ENCODE peak calls at places on chromosomes 1 and 21, in six cellular contexts. F, U, Q, A, Z and L are unnamed samples.

GRCh38 chr1:161367684-161368398 is at the start of gene CFAP126:
- DNase-seq in F (peak; percentile 86), U (peak; percentile 86), Q (peak; percentile 66), A (peak; percentile 38), Z (no peak), L (peak; percentile 31)

GRCh38 chr1:54274448-54274847 is 74.5 kb downstream of the MRPL37 start:
- DNase-seq in F (no peak), U (peak; percentile 23), Q (no peak), A (no peak), Z (no peak), L (no peak)

GRCh38 chr1:236058141-236058626 is 6.7 kb downstream of the NID1 start:
- DNase-seq in F (peak; percentile 44), U (peak; percentile 63), Q (peak; percentile 14), A (no peak), Z (no peak), L (no peak)

GRCh38 chr21:41481191-41481590 is 26.8 kb downstream of the TMPRSS2 start:
- DNase-seq in F (peak; percentile 38), U (peak; percentile 78), Q (no peak), A (no peak), Z (no peak), L (no peak)

GRCh38 chr1:150126811-150127210 is 22.9 kb upstream of the PLEKHO1 start:
- DNase-seq in F (no peak), U (peak; percentile 15), Q (no peak), A (no peak), Z (no peak), L (no peak)

GRCh38 chr1:23727362-23727811 is 15.9 kb upstream of the ELOA start:
- DNase-seq in F (peak; percentile 97), U (peak; percentile 91), Q (no peak), A (peak; percentile 63), Z (no peak), L (no peak)

GRCh38 chr1:241083285-241083684 is 273.7 kb downstream of the RGS7 start:
- DNase-seq in F (no peak), U (no peak), Q (no peak), A (no peak), Z (no peak), L (no peak)

GRCh38 chr1:199046618-199047017 is 407.8 kb downstream of the PTPRC start:
- DNase-seq in F (peak; percentile 21), U (no peak), Q (peak; percentile 19), A (no peak), Z (no peak), L (no peak)

GRCh38 chr1:159054427-159054826 is 22.1 kb downstream of the AIM2 start:
- DNase-seq in F (peak; percentile 40), U (peak; percentile 32), Q (no peak), A (no peak), Z (no peak), L (no peak)

GRCh38 chr21:29376556-29376955 is 77.8 kb downstream of the BACH1 start:
- DNase-seq in F (peak; percentile 34), U (peak; percentile 46), Q (peak; percentile 87), A (peak; percentile 42), Z (peak; percentile 26), L (peak; percentile 52)

GRCh38 chr1:2372551-2373490 is 18.5 kb downstream of the MORN1 start:
- DNase-seq in F (no peak), U (no peak), Q (no peak), A (peak; percentile 4), Z (no peak), L (no peak)

GRCh38 chr1:200042437-200043329 is 15.2 kb downstream of the NR5A2 start:
- DNase-seq in F (no peak), U (peak; percentile 41), Q (peak; percentile 27), A (peak; percentile 70), Z (no peak), L (no peak)

GRCh38 chr1:25568834-25569598 is 25.6 kb downstream of the LDLRAP1 start:
- DNase-seq in F (peak; percentile 65), U (peak; percentile 98), Q (no peak), A (no peak), Z (no peak), L (no peak)

GRCh38 chr1:25566730-25567341 is 23.4 kb downstream of the LDLRAP1 start:
- DNase-seq in F (peak; percentile 43), U (peak; percentile 94), Q (peak; percentile 60), A (no peak), Z (peak; percentile 49), L (no peak)

GRCh38 chr1:25569599-25570458 is 26.4 kb downstream of the LDLRAP1 start:
- DNase-seq in F (peak; percentile 54), U (peak; percentile 31), Q (no peak), A (no peak), Z (no peak), L (no peak)

GRCh38 chr1:25567710-25568089 is 24.3 kb downstream of the LDLRAP1 start:
- DNase-seq in F (no peak), U (peak; percentile 64), Q (no peak), A (no peak), Z (no peak), L (no peak)

GRCh38 chr1:25568090-25568833 is 24.9 kb downstream of the LDLRAP1 start:
- DNase-seq in F (peak; percentile 70), U (peak; percentile 98), Q (no peak), A (no peak), Z (no peak), L (no peak)
- H3K27ac ChIP-seq in F (no peak overlapping the region), U (peak overlapping the region; percentile 99), Q (peak overlapping the region; percentile 39), A (peak overlapping the region; percentile 82), Z (peak overlapping the region; percentile 15), L (no peak overlapping the region)

GRCh38 chr21:38140192-38140905 is 116.4 kb upstream of the KCNJ15 start:
- DNase-seq in F (peak; percentile 71), U (peak; percentile 72), Q (no peak), A (no peak), Z (no peak), L (no peak)
- H3K27ac ChIP-seq in F (no peak overlapping the region), U (peak overlapping the region; percentile 22), Q (no peak overlapping the region), A (no peak overlapping the region), Z (no peak overlapping the region), L (no peak overlapping the region)

GRCh38 chr1:101235241-101235695 is 1.6 kb upstream of the S1PR1 start:
- DNase-seq in F (no peak), U (peak; percentile 1), Q (no peak), A (no peak), Z (no peak), L (peak; percentile 20)
- H3K27ac ChIP-seq in F (peak overlapping the region; percentile 95), U (peak overlapping the region; percentile 63), Q (peak overlapping the region; percentile 88), A (peak overlapping the region; percentile 67), Z (peak overlapping the region; percentile 97), L (peak overlapping the region; percentile 88)

GRCh38 chr1:206898909-206899431 is 1.7 kb downstream of the IL24 start:
- DNase-seq in F (no peak), U (no peak), Q (no peak), A (no peak), Z (no peak), L (no peak)
- H3K27ac ChIP-seq in F (no peak overlapping the region), U (peak overlapping the region; percentile 73), Q (peak overlapping the region; percentile 6), A (no peak overlapping the region), Z (no peak overlapping the region), L (no peak overlapping the region)

DNA sequence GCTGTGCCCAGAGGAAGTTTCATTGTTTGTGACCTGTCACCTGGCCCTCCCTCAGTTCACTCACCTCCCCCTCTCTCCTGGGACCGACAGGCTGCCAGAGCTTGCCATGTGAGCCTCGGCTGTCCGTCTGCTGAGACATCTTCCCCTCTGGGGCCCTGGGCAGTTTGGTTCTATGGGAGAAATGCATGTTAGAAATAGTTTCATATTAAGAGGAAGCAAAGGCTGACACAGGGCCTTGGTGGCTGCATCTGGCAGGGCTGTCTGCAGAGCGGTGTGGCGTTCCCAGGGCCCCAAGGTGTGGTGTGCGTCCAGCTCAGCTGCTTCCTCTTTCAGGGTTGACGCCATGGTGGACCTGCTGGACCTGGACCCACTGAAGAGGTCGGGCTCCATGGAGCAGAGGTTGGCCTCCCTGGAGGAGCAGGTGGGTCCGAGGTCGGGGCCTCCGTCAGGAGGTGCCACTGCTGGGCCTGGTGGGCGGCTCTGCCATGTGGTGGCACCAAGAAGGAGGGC is 31.9 kb upstream of the LRRC3 start:
- DNase-seq in F (no peak), U (no peak), Q (no peak), A (no peak), Z (no peak), L (no peak)
- H3K27ac ChIP-seq in F (no peak overlapping the region), U (no peak overlapping the region), Q (no peak overlapping the region), A (no peak overlapping the region), Z (no peak overlapping the region), L (no peak overlapping the region)

GRCh38 chr1:61746768-61747167 is 4.5 kb downstream of the PATJ start:
- DNase-seq in F (peak; percentile 35), U (peak; percentile 52), Q (no peak), A (no peak), Z (no peak), L (no peak)
- H3K27ac ChIP-seq in F (peak overlapping the region; percentile 6), U (peak overlapping the region; percentile 31), Q (no peak overlapping the region), A (no peak overlapping the region), Z (no peak overlapping the region), L (no peak overlapping the region)

GRCh38 chr1:13462682-13463081 is 51.1 kb downstream of the LRRC38 start:
- DNase-seq in F (peak; percentile 37), U (peak; percentile 3), Q (no peak), A (no peak), Z (no peak), L (no peak)

GRCh38 chr1:13465515-13465914 is 48.3 kb downstream of the LRRC38 start:
- DNase-seq in F (no peak), U (no peak), Q (no peak), A (no peak), Z (no peak), L (no peak)

GRCh38 chr1:13456894-13457532 is 46.8 kb downstream of the PRAMEF20 start:
- DNase-seq in F (no peak), U (no peak), Q (no peak), A (no peak), Z (no peak), L (no peak)

DNA sequence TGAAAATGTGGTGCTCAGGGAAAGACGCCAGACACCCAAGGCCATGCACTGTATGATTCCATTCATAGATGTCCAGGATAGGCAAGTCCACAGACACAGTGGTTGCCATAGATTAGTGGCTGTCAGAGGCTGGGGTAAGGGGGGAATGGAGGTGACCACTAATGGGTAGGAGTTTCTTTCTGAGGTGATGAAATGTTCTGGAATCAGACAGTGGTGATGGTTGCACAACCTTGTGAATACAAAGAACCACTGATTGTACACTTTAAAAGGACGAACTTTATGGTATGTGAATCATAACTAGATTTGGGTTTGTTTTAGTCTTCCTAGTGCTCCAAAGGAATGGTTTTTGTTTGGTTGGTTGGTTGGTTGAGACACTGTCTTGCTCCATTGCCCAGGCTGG is 51.7 kb downstream of the PRAMEF20 start:
- DNase-seq in F (peak; percentile 70), U (no peak), Q (no peak), A (no peak), Z (no peak), L (no peak)
- H3K27ac ChIP-seq in F (no peak overlapping the region), U (no peak overlapping the region), Q (no peak overlapping the region), A (no peak overlapping the region), Z (no peak overlapping the region), L (no peak overlapping the region)